ENCODE peak calls at places on chromosomes 4 and X, in eight cellular contexts. O is GM12878, L is SK-N-SH, N is GM12891, I is H1, Q is sigmoid colon, V is GM23338, M is stomach. E is an unnamed sample.

GRCh38 chr4:185212566-185212965 is 3.2 kb downstream of the SNX25 start:
- DNase-seq in I (no peak), O (no peak), Q (no peak), M (no peak), V (no peak), L (no peak), N (no peak), E (no peak)

GRCh38 chrX:70219938-70220764 is 14.3 kb upstream of the AWAT1 start:
- DNase-seq in O (no peak), V (no peak), Q (no peak), N (no peak), L (no peak), I (no peak), M (no peak), E (no peak)

GRCh38 chr4:33162122-33162521 is 2442.0 kb downstream of the PCDH7 start:
- DNase-seq in L (no peak), N (no peak), M (no peak), O (no peak), I (no peak), V (no peak), Q (no peak), E (no peak)

GRCh38 chrX:80290834-80291233 is 129.4 kb upstream of the TENT5D start:
- DNase-seq in N (no peak), Q (no peak), I (no peak), L (no peak), V (no peak), O (no peak), M (no peak), E (no peak)

GRCh38 chrX:53223955-53224859 is 800 bp downstream of the KDM5C start:
- DNase-seq in Q (no peak), N (no peak), M (no peak), L (peak; percentile 58), I (no peak), V (peak; percentile 24), O (no peak), E (no peak)

GRCh38 chr4:121978169-121978516 is 26.3 kb upstream of the TRPC3 start:
- DNase-seq in O (peak; percentile 8), I (no peak), L (no peak), Q (no peak), V (no peak), N (no peak), M (no peak), E (no peak)

GRCh38 chr4:82017680-82018079 is 356.1 kb downstream of the HNRNPD start:
- DNase-seq in V (peak; percentile 72), M (no peak), O (no peak), Q (no peak), N (peak; percentile 5), I (no peak), L (no peak), E (peak; percentile 58)

GRCh38 chrX:154090731-154091130 is 6.8 kb downstream of the MECP2 start:
- DNase-seq in M (no peak), Q (no peak), I (no peak), L (no peak), N (no peak), O (no peak), V (no peak), E (no peak)

GRCh38 chr4:138901177-138901576 is 114.4 kb upstream of the NOCT start:
- DNase-seq in L (no peak), N (no peak), Q (no peak), M (no peak), V (no peak), I (no peak), O (no peak), E (no peak)

GRCh38 chrX:81489987-81490386 is 288.1 kb downstream of the SH3BGRL start:
- DNase-seq in O (no peak), M (no peak), Q (no peak), V (peak; percentile 3), L (no peak), N (no peak), I (no peak), E (no peak)

GRCh38 chr4:47505666-47506065 is 20.6 kb downstream of the ATP10D start:
- DNase-seq in O (no peak), N (no peak), I (no peak), V (no peak), M (no peak), L (no peak), Q (no peak), E (no peak)

GRCh38 chrX:49237060-49237459 is 1.8 kb downstream of the CCDC22 start:
- DNase-seq in O (no peak), M (no peak), I (no peak), N (no peak), V (no peak), L (no peak), Q (no peak), E (no peak)

GRCh38 chrX:154140206-154140605 is 3.8 kb upstream of the OPN1LW start:
- DNase-seq in V (no peak), O (no peak), I (no peak), Q (no peak), L (no peak), N (no peak), M (no peak), E (no peak)

GRCh38 chrX:49812177-49812576 is 16.9 kb upstream of the PAGE4 start:
- DNase-seq in V (no peak), O (no peak), M (no peak), N (no peak), I (no peak), L (no peak), Q (no peak), E (no peak)

GRCh38 chrX:69189972-69190371 is 24.7 kb upstream of the PJA1 start:
- DNase-seq in N (no peak), V (no peak), Q (no peak), M (no peak), I (no peak), L (no peak), O (no peak), E (no peak)

GRCh38 chr4:76624271-76624681 is 189.2 kb downstream of the SHROOM3 start:
- DNase-seq in M (no peak), I (no peak), Q (peak; percentile 66), L (no peak), O (no peak), N (no peak), V (peak; percentile 74), E (no peak)

GRCh38 chr4:53653484-53654053 is 62.3 kb upstream of the LNX1 start:
- DNase-seq in N (no peak), M (peak; percentile 82), O (peak; percentile 74), Q (no peak), L (peak; percentile 9), V (no peak), I (no peak), E (no peak)

GRCh38 chr4:85084371-85085170 is 118.1 kb upstream of the WDFY3 start:
- DNase-seq in L (peak; percentile 20), M (no peak), O (no peak), N (peak; percentile 0), I (no peak), Q (no peak), V (peak; percentile 79), E (peak; percentile 71)

DNA sequence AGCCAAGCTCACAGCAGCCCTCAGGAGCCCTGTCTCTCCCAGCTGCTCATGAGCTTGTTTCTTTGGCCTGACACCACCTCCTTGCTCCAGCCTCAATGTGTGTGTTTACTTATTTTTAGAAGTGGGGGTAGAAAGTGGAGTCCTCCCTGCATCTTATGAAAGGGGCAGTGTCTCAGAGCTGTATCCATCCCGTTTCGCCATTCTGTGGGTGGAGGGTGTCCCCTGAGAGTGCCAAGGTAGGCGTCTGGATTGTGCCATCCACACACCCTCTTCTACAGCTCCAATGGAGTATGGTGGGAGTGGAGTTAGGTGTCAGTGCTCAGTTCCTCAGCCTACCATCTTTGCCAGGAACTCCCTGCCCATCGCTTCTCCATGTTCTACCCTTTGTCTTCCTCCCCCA is 8.3 kb downstream of the SPON2 start:
- DNase-seq in L (no peak), I (no peak), O (no peak), V (no peak), Q (no peak), M (no peak), N (no peak), E (no peak)
- TF ChIP-seq POLR2AphosphoS5 in L (no peak), I (no peak), O (no peak), V (no peak), Q (no peak), M (no peak), N (no peak), E (no peak)

GRCh38 chr4:8241895-8242696 is 27.5 kb upstream of the HTRA3 start:
- DNase-seq in M (peak; percentile 85), I (peak; percentile 76), V (peak; percentile 96), Q (peak; percentile 96), N (peak; percentile 99), O (no peak), L (peak; percentile 98), E (no peak)
- TF ChIP-seq POLR2AphosphoS5 in M (peak; percentile 54), I (no peak), V (no peak), Q (peak; percentile 74), N (no peak), O (peak; percentile 30), L (no peak), E (no peak)

DNA sequence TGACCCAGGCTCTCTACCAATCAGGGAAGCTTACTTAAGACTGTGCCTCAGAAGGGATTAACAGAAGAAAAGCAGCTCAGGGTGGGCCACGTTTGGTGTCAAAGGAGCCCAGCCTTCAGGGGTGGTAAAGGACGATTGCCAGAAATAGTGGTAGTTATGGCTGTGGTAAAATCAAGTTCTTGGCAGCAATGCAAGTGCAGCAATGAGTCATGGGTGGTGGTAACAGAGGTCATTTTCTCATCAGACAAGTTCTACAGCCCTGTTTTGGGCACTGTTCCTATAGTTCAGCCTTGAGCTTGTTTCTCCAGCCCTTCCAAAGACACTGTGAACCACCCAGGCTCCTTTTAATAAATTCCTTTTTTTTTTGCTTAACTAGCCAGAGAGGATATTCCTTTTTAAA is 120.3 kb downstream of the EFHC2 start:
- DNase-seq in O (no peak), L (no peak), I (no peak), N (no peak), V (no peak), M (peak; percentile 57), Q (no peak), E (no peak)
- TF ChIP-seq POLR2AphosphoS5 in O (no peak), L (no peak), I (no peak), N (no peak), V (no peak), M (no peak), Q (no peak), E (no peak)

GRCh38 chrX:96692454-96692853 is 7.8 kb downstream of the DIAPH2 start:
- DNase-seq in O (no peak), V (no peak), N (no peak), M (no peak), L (no peak), I (no peak), Q (no peak), E (no peak)
- TF ChIP-seq POLR2AphosphoS5 in O (no peak), V (no peak), N (no peak), M (no peak), L (no peak), I (no peak), Q (no peak), E (no peak)

E was measured in SK-N-MC.